ENCODE peak calls at places on chromosomes 11 and 22, in six cellular contexts. One of them, this sample, is unnamed.

GRCh38 chr22:44981857-44982256 is 27.9 kb downstream of the PHF21B start:
- DNase-seq in NK-92 treated with Interleukin-12 subunit alpha and Interleukin-12 subunit beta, amount 100 ng/mL, for 24 hours: no peak
- DNase-seq in GM12865: no peak
- DNase-seq in T-cell: no peak
- DNase-seq in HT1080: no peak
- DNase-seq in NCI-H1105: no peak
- DNase-seq in this sample: no peak

GRCh38 chr11:7046474-7046873 is 26.2 kb downstream of the NLRP14 start:
- DNase-seq in NK-92 treated with Interleukin-12 subunit alpha and Interleukin-12 subunit beta, amount 100 ng/mL, for 24 hours: no peak
- DNase-seq in GM12865: no peak
- DNase-seq in T-cell: no peak
- DNase-seq in HT1080: no peak
- DNase-seq in NCI-H1105: no peak
- DNase-seq in this sample: no peak

GRCh38 chr11:2896047-2896446 is 10.5 kb upstream of the CDKN1C start:
- DNase-seq in NK-92 treated with Interleukin-12 subunit alpha and Interleukin-12 subunit beta, amount 100 ng/mL, for 24 hours: no peak
- DNase-seq in GM12865: no peak
- DNase-seq in T-cell: no peak
- DNase-seq in HT1080: no peak
- DNase-seq in NCI-H1105: no peak
- DNase-seq in this sample: no peak

GRCh38 chr22:34113381-34113780 is 193.1 kb upstream of the LARGE1 start:
- DNase-seq in NK-92 treated with Interleukin-12 subunit alpha and Interleukin-12 subunit beta, amount 100 ng/mL, for 24 hours: no peak
- DNase-seq in GM12865: no peak
- DNase-seq in T-cell: no peak
- DNase-seq in HT1080: no peak
- DNase-seq in NCI-H1105: no peak
- DNase-seq in this sample: no peak

GRCh38 chr11:96331556-96332168 is 11.3 kb downstream of the MAML2 start:
- DNase-seq in NK-92 treated with Interleukin-12 subunit alpha and Interleukin-12 subunit beta, amount 100 ng/mL, for 24 hours: no peak
- DNase-seq in GM12865: peak
- DNase-seq in T-cell: no peak
- DNase-seq in HT1080: no peak
- DNase-seq in NCI-H1105: no peak
- DNase-seq in this sample: no peak

GRCh38 chr11:20610825-20611224 is 11.4 kb downstream of the SLC6A5 start:
- DNase-seq in NK-92 treated with Interleukin-12 subunit alpha and Interleukin-12 subunit beta, amount 100 ng/mL, for 24 hours: no peak
- DNase-seq in GM12865: no peak
- DNase-seq in T-cell: no peak
- DNase-seq in HT1080: no peak
- DNase-seq in NCI-H1105: no peak
- DNase-seq in this sample: no peak

GRCh38 chr22:27639180-27640086 is 162.1 kb downstream of the MN1 start:
- DNase-seq in NK-92 treated with Interleukin-12 subunit alpha and Interleukin-12 subunit beta, amount 100 ng/mL, for 24 hours: no peak
- DNase-seq in GM12865: no peak
- DNase-seq in T-cell: no peak
- DNase-seq in HT1080: no peak
- DNase-seq in NCI-H1105: no peak
- DNase-seq in this sample: no peak

GRCh38 chr22:50444663-50445062 is 30.2 kb downstream of the SBF1 start:
- DNase-seq in NK-92 treated with Interleukin-12 subunit alpha and Interleukin-12 subunit beta, amount 100 ng/mL, for 24 hours: no peak
- DNase-seq in GM12865: no peak
- DNase-seq in T-cell: no peak
- DNase-seq in HT1080: peak
- DNase-seq in NCI-H1105: no peak
- DNase-seq in this sample: no peak

GRCh38 chr11:67269401-67270255 is 3.4 kb downstream of the GRK2 start:
- DNase-seq in NK-92 treated with Interleukin-12 subunit alpha and Interleukin-12 subunit beta, amount 100 ng/mL, for 24 hours: no peak
- DNase-seq in GM12865: no peak
- DNase-seq in T-cell: no peak
- DNase-seq in HT1080: no peak
- DNase-seq in NCI-H1105: no peak
- DNase-seq in this sample: no peak

GRCh38 chr11:86999859-87000753 is 37.6 kb upstream of the TMEM135 start:
- DNase-seq in NK-92 treated with Interleukin-12 subunit alpha and Interleukin-12 subunit beta, amount 100 ng/mL, for 24 hours: no peak
- DNase-seq in GM12865: no peak
- DNase-seq in T-cell: no peak
- DNase-seq in HT1080: no peak
- DNase-seq in NCI-H1105: no peak
- DNase-seq in this sample: no peak

GRCh38 chr11:2257023-2257700 is 13.2 kb downstream of the ASCL2 start:
- DNase-seq in NK-92 treated with Interleukin-12 subunit alpha and Interleukin-12 subunit beta, amount 100 ng/mL, for 24 hours: no peak
- DNase-seq in GM12865: no peak
- DNase-seq in T-cell: no peak
- DNase-seq in HT1080: no peak
- DNase-seq in NCI-H1105: no peak
- DNase-seq in this sample: no peak

GRCh38 chr11:10444725-10445286 is 10.3 kb upstream of the AMPD3 start:
- DNase-seq in NK-92 treated with Interleukin-12 subunit alpha and Interleukin-12 subunit beta, amount 100 ng/mL, for 24 hours: no peak
- DNase-seq in GM12865: no peak
- DNase-seq in T-cell: no peak
- DNase-seq in HT1080: no peak
- DNase-seq in NCI-H1105: no peak
- DNase-seq in this sample: no peak

GRCh38 chr11:99911116-99911515 is 776.0 kb upstream of the ARHGAP42 start:
- DNase-seq in NK-92 treated with Interleukin-12 subunit alpha and Interleukin-12 subunit beta, amount 100 ng/mL, for 24 hours: no peak
- DNase-seq in GM12865: no peak
- DNase-seq in T-cell: no peak
- DNase-seq in HT1080: no peak
- DNase-seq in NCI-H1105: no peak
- DNase-seq in this sample: no peak

GRCh38 chr11:114137838-114138237 is 78.3 kb downstream of the ZBTB16 start:
- DNase-seq in NK-92 treated with Interleukin-12 subunit alpha and Interleukin-12 subunit beta, amount 100 ng/mL, for 24 hours: no peak
- DNase-seq in GM12865: no peak
- DNase-seq in T-cell: no peak
- DNase-seq in HT1080: no peak
- DNase-seq in NCI-H1105: no peak
- DNase-seq in this sample: no peak

GRCh38 chr11:2250485-2250884 is 19.9 kb downstream of the ASCL2 start:
- DNase-seq in NK-92 treated with Interleukin-12 subunit alpha and Interleukin-12 subunit beta, amount 100 ng/mL, for 24 hours: no peak
- DNase-seq in GM12865: no peak
- DNase-seq in T-cell: no peak
- DNase-seq in HT1080: no peak
- DNase-seq in NCI-H1105: no peak
- DNase-seq in this sample: no peak

GRCh38 chr22:38347944-38348750 is 30.9 kb upstream of the CSNK1E start:
- DNase-seq in NK-92 treated with Interleukin-12 subunit alpha and Interleukin-12 subunit beta, amount 100 ng/mL, for 24 hours: no peak
- DNase-seq in GM12865: peak
- DNase-seq in T-cell: no peak
- DNase-seq in HT1080: peak
- DNase-seq in NCI-H1105: no peak
- DNase-seq in this sample: peak

GRCh38 chr11:20933958-20934357 is 264.6 kb downstream of the NELL1 start:
- DNase-seq in NK-92 treated with Interleukin-12 subunit alpha and Interleukin-12 subunit beta, amount 100 ng/mL, for 24 hours: no peak
- DNase-seq in GM12865: no peak
- DNase-seq in T-cell: no peak
- DNase-seq in HT1080: no peak
- DNase-seq in NCI-H1105: no peak
- DNase-seq in this sample: no peak

GRCh38 chr11:34002420-34002819 is 49.1 kb upstream of the CAPRIN1 start:
- DNase-seq in NK-92 treated with Interleukin-12 subunit alpha and Interleukin-12 subunit beta, amount 100 ng/mL, for 24 hours: no peak
- DNase-seq in GM12865: no peak
- DNase-seq in T-cell: no peak
- DNase-seq in HT1080: no peak
- DNase-seq in NCI-H1105: no peak
- DNase-seq in this sample: no peak

GRCh38 chr11:111299111-111300026 is 1.0 kb downstream of the POU2AF3 start:
- DNase-seq in NK-92 treated with Interleukin-12 subunit alpha and Interleukin-12 subunit beta, amount 100 ng/mL, for 24 hours: no peak
- DNase-seq in GM12865: peak
- DNase-seq in T-cell: no peak
- DNase-seq in HT1080: no peak
- DNase-seq in NCI-H1105: no peak
- DNase-seq in this sample: no peak

GRCh38 chr22:17917490-17917983 is 106.8 kb downstream of the MICAL3 start:
- DNase-seq in NK-92 treated with Interleukin-12 subunit alpha and Interleukin-12 subunit beta, amount 100 ng/mL, for 24 hours: no peak
- DNase-seq in GM12865: peak
- DNase-seq in T-cell: no peak
- DNase-seq in HT1080: no peak
- DNase-seq in NCI-H1105: no peak
- DNase-seq in this sample: no peak

GRCh38 chr11:83558281-83558680 is 272.1 kb upstream of the CCDC90B start:
- DNase-seq in NK-92 treated with Interleukin-12 subunit alpha and Interleukin-12 subunit beta, amount 100 ng/mL, for 24 hours: no peak
- DNase-seq in GM12865: no peak
- DNase-seq in T-cell: no peak
- DNase-seq in HT1080: no peak
- DNase-seq in NCI-H1105: no peak
- DNase-seq in this sample: no peak

GRCh38 chr11:106889718-106890117 is 128.6 kb downstream of the GUCY1A2 start:
- DNase-seq in NK-92 treated with Interleukin-12 subunit alpha and Interleukin-12 subunit beta, amount 100 ng/mL, for 24 hours: no peak
- DNase-seq in GM12865: no peak
- DNase-seq in T-cell: no peak
- DNase-seq in HT1080: no peak
- DNase-seq in NCI-H1105: no peak
- DNase-seq in this sample: no peak

GRCh38 chr11:115716577-115717214 is 212.5 kb upstream of the CADM1 start:
- DNase-seq in NK-92 treated with Interleukin-12 subunit alpha and Interleukin-12 subunit beta, amount 100 ng/mL, for 24 hours: no peak
- DNase-seq in GM12865: no peak
- DNase-seq in T-cell: no peak
- DNase-seq in HT1080: no peak
- DNase-seq in NCI-H1105: no peak
- DNase-seq in this sample: no peak

GRCh38 chr11:18769802-18770456 is 21.7 kb downstream of the PTPN5 start:
- DNase-seq in NK-92 treated with Interleukin-12 subunit alpha and Interleukin-12 subunit beta, amount 100 ng/mL, for 24 hours: peak
- DNase-seq in GM12865: peak
- DNase-seq in T-cell: no peak
- DNase-seq in HT1080: no peak
- DNase-seq in NCI-H1105: no peak
- DNase-seq in this sample: no peak

This sample was measured in H1.